ENCODE peak calls at places on chromosomes 13 and 19, in six cellular contexts. One of them, this sample, is unnamed.

GRCh38 chr19:22515435-22515834 is 93.3 kb upstream of the ZNF98 start:
- DNase-seq in endodermal cell: no peak
- DNase-seq in neural crest cell: no peak
- DNase-seq in naive B cell: no peak
- DNase-seq in testis: no peak
- DNase-seq in SK-N-DZ: no peak
- DNase-seq in this sample: no peak

GRCh38 chr19:33809960-33810359 is 13.3 kb downstream of the KCTD15 start:
- DNase-seq in testis: no peak
- DNase-seq in neural crest cell: no peak
- DNase-seq in naive B cell: no peak
- DNase-seq in endodermal cell: no peak
- DNase-seq in SK-N-DZ: no peak
- DNase-seq in this sample: no peak

GRCh38 chr19:7862413-7862951 is 11.7 kb downstream of the PRR36 start:
- DNase-seq in naive B cell: peak; percentile 38
- DNase-seq in SK-N-DZ: peak; percentile 52
- DNase-seq in testis: peak; percentile 58
- DNase-seq in endodermal cell: peak; percentile 99
- DNase-seq in neural crest cell: peak; percentile 88
- DNase-seq in this sample: peak; percentile 42

GRCh38 chr13:111228262-111229144 is 91.9 kb upstream of the TEX29 start:
- DNase-seq in testis: no peak
- DNase-seq in neural crest cell: no peak
- DNase-seq in endodermal cell: peak; percentile 65
- DNase-seq in naive B cell: no peak
- DNase-seq in SK-N-DZ: no peak
- DNase-seq in this sample: peak; percentile 93

GRCh38 chr13:61078976-61079770 is 336.5 kb downstream of the PCDH20 start:
- DNase-seq in endodermal cell: no peak
- DNase-seq in neural crest cell: no peak
- DNase-seq in testis: no peak
- DNase-seq in SK-N-DZ: no peak
- DNase-seq in naive B cell: no peak
- DNase-seq in this sample: no peak

GRCh38 chr13:109199280-109199679 is 569.9 kb downstream of the MYO16 start:
- DNase-seq in endodermal cell: no peak
- DNase-seq in SK-N-DZ: no peak
- DNase-seq in naive B cell: no peak
- DNase-seq in testis: no peak
- DNase-seq in neural crest cell: no peak
- DNase-seq in this sample: no peak

GRCh38 chr13:23870356-23871146 is 18.6 kb downstream of the MIPEP start:
- DNase-seq in SK-N-DZ: no peak
- DNase-seq in neural crest cell: no peak
- DNase-seq in testis: no peak
- DNase-seq in endodermal cell: no peak
- DNase-seq in naive B cell: peak; percentile 31
- DNase-seq in this sample: peak; percentile 17

GRCh38 chr19:39315933-39316332 is 4.7 kb downstream of the LRFN1 start:
- DNase-seq in endodermal cell: no peak
- DNase-seq in naive B cell: no peak
- DNase-seq in neural crest cell: no peak
- DNase-seq in SK-N-DZ: no peak
- DNase-seq in testis: no peak
- DNase-seq in this sample: no peak

GRCh38 chr13:44017756-44018309 is 138.1 kb downstream of the LACC1 start:
- DNase-seq in endodermal cell: no peak
- DNase-seq in SK-N-DZ: no peak
- DNase-seq in testis: no peak
- DNase-seq in neural crest cell: no peak
- DNase-seq in naive B cell: no peak
- DNase-seq in this sample: no peak

GRCh38 chr13:90413548-90413947 is 933.9 kb upstream of the MIR17HG start:
- DNase-seq in neural crest cell: no peak
- DNase-seq in naive B cell: no peak
- DNase-seq in testis: no peak
- DNase-seq in endodermal cell: no peak
- DNase-seq in SK-N-DZ: no peak
- DNase-seq in this sample: no peak

GRCh38 chr13:27922974-27923612 is 3.3 kb downstream of the PDX1 start:
- DNase-seq in neural crest cell: no peak
- DNase-seq in naive B cell: no peak
- DNase-seq in testis: no peak
- DNase-seq in SK-N-DZ: no peak
- DNase-seq in endodermal cell: peak; percentile 51
- DNase-seq in this sample: no peak

GRCh38 chr13:48295271-48295670 is 8.3 kb upstream of the RB1 start:
- DNase-seq in neural crest cell: no peak
- DNase-seq in testis: no peak
- DNase-seq in endodermal cell: no peak
- DNase-seq in naive B cell: no peak
- DNase-seq in SK-N-DZ: no peak
- DNase-seq in this sample: no peak

GRCh38 chr19:13149628-13150186 is 468 bp downstream of the STX10 start:
- DNase-seq in endodermal cell: peak; percentile 81
- DNase-seq in SK-N-DZ: peak; percentile 53
- DNase-seq in testis: peak; percentile 55
- DNase-seq in naive B cell: peak; percentile 28
- DNase-seq in neural crest cell: peak; percentile 36
- DNase-seq in this sample: peak; percentile 58

GRCh38 chr19:36526581-36526980 is 1.5 kb downstream of the ZNF260 start:
- DNase-seq in neural crest cell: no peak
- DNase-seq in SK-N-DZ: no peak
- DNase-seq in testis: no peak
- DNase-seq in naive B cell: no peak
- DNase-seq in endodermal cell: no peak
- DNase-seq in this sample: peak; percentile 26

GRCh38 chr19:35509018-35509652 is 4.3 kb downstream of the DMKN start:
- DNase-seq in endodermal cell: peak; percentile 89
- DNase-seq in neural crest cell: no peak
- DNase-seq in SK-N-DZ: no peak
- DNase-seq in testis: no peak
- DNase-seq in naive B cell: no peak
- DNase-seq in this sample: no peak

GRCh38 chr13:114047358-114047881 is 73.5 kb upstream of the C13orf46 start:
- DNase-seq in testis: no peak
- DNase-seq in SK-N-DZ: no peak
- DNase-seq in naive B cell: peak; percentile 31
- DNase-seq in endodermal cell: no peak
- DNase-seq in neural crest cell: no peak
- DNase-seq in this sample: peak; percentile 48

GRCh38 chr19:33350538-33351309 is 22.8 kb upstream of the CEBPG start:
- DNase-seq in testis: no peak
- DNase-seq in naive B cell: no peak
- DNase-seq in endodermal cell: no peak
- DNase-seq in SK-N-DZ: no peak
- DNase-seq in neural crest cell: no peak
- DNase-seq in this sample: peak; percentile 80

GRCh38 chr19:11187409-11187808 is 9.9 kb downstream of the KANK2 start:
- DNase-seq in neural crest cell: no peak
- DNase-seq in endodermal cell: no peak
- DNase-seq in SK-N-DZ: no peak
- DNase-seq in naive B cell: no peak
- DNase-seq in testis: no peak
- DNase-seq in this sample: no peak

GRCh38 chr13:77013853-77014542 is 13.0 kb downstream of the FBXL3 start:
- DNase-seq in testis: no peak
- DNase-seq in naive B cell: no peak
- DNase-seq in endodermal cell: no peak
- DNase-seq in SK-N-DZ: no peak
- DNase-seq in neural crest cell: no peak
- DNase-seq in this sample: no peak

GRCh38 chr19:355134-355533 is 10.5 kb upstream of the MIER2 start:
- DNase-seq in endodermal cell: peak; percentile 34
- DNase-seq in SK-N-DZ: no peak
- DNase-seq in neural crest cell: no peak
- DNase-seq in testis: no peak
- DNase-seq in naive B cell: no peak
- DNase-seq in this sample: no peak

GRCh38 chr13:51221674-51222509 is at the start of gene FAM124A:
- DNase-seq in endodermal cell: peak; percentile 73
- DNase-seq in naive B cell: peak; percentile 36
- DNase-seq in neural crest cell: no peak
- DNase-seq in SK-N-DZ: peak; percentile 51
- DNase-seq in testis: no peak
- DNase-seq in this sample: peak; percentile 20

GRCh38 chr13:52454459-52454824 is 836 bp upstream of the CKAP2 start:
- DNase-seq in naive B cell: peak; percentile 67
- DNase-seq in endodermal cell: peak; percentile 59
- DNase-seq in neural crest cell: no peak
- DNase-seq in testis: no peak
- DNase-seq in SK-N-DZ: peak; percentile 43
- DNase-seq in this sample: peak; percentile 7

GRCh38 chr13:26971990-26972888 is 199.4 kb downstream of the USP12 start:
- DNase-seq in neural crest cell: no peak
- DNase-seq in testis: peak; percentile 33
- DNase-seq in naive B cell: no peak
- DNase-seq in SK-N-DZ: peak; percentile 67
- DNase-seq in endodermal cell: peak; percentile 90
- DNase-seq in this sample: no peak

GRCh38 chr19:7242601-7243258 is 51.5 kb downstream of the INSR start:
- DNase-seq in naive B cell: no peak
- DNase-seq in neural crest cell: no peak
- DNase-seq in testis: no peak
- DNase-seq in endodermal cell: no peak
- DNase-seq in SK-N-DZ: peak; percentile 73
- DNase-seq in this sample: peak; percentile 49

This sample was measured in fibroblast of lung.